ENCODE peak calls at places on chromosomes 6 and 20, in seven cellular contexts. G is adrenal gland, A is HCT116, J is right lobe of liver, L is Peyer's patch, S is uterus, M is NB4. R is an unnamed sample.

GRCh38 chr20:18662279-18662678 is 74.4 kb downstream of the DTD1 start:
- DNase-seq in G (no peak), A (no peak), J (no peak), L (no peak), S (no peak), M (no peak), R (no peak)

GRCh38 chr6:126015869-126016268 is 29.5 kb downstream of the TRMT11 start:
- DNase-seq in G (no peak), A (no peak), J (no peak), L (no peak), S (no peak), M (no peak), R (no peak)

GRCh38 chr6:150142304-150142656 is 564 bp upstream of the PPP1R14C start:
- DNase-seq in G (no peak), A (no peak), J (no peak), L (no peak), S (no peak), M (no peak), R (no peak)

GRCh38 chr20:64062276-64062595 is 762 bp upstream of the TCEA2 start:
- DNase-seq in G (no peak), A (no peak), J (no peak), L (no peak), S (no peak), M (no peak), R (no peak)

GRCh38 chr6:43007126-43007525 is 6.6 kb downstream of the MEA1 start:
- DNase-seq in G (no peak), A (no peak), J (peak), L (no peak), S (no peak), M (no peak), R (no peak)

GRCh38 chr20:48364688-48365421 is 462.9 kb downstream of the PREX1 start:
- DNase-seq in G (no peak), A (no peak), J (no peak), L (no peak), S (no peak), M (no peak), R (no peak)

GRCh38 chr20:8933391-8933807 is 135.5 kb upstream of the PLCB4 start:
- DNase-seq in G (peak), A (no peak), J (no peak), L (no peak), S (peak), M (no peak), R (no peak)

GRCh38 chr20:3808141-3808479 is 12.0 kb downstream of the CDC25B start:
- DNase-seq in G (peak), A (peak), J (peak), L (peak), S (peak), M (no peak), R (no peak)

GRCh38 chr20:59972037-59972801 is 14.0 kb downstream of the CDH26 start:
- DNase-seq in G (no peak), A (no peak), J (no peak), L (no peak), S (no peak), M (peak), R (no peak)

GRCh38 chr6:34273242-34273805 is 24.5 kb upstream of the SMIM29 start:
- DNase-seq in G (peak), A (no peak), J (no peak), L (no peak), S (no peak), M (peak), R (peak)

GRCh38 chr6:15341311-15341710 is 95.4 kb downstream of the JARID2 start:
- DNase-seq in G (no peak), A (peak), J (no peak), L (no peak), S (no peak), M (no peak), R (peak)

GRCh38 chr20:62834967-62835730 is 18.3 kb downstream of the COL9A3 start:
- DNase-seq in G (peak), A (no peak), J (no peak), L (no peak), S (no peak), M (no peak), R (no peak)

GRCh38 chr6:168274046-168274952 is 45.3 kb downstream of the DACT2 start:
- DNase-seq in G (no peak), A (no peak), J (peak), L (peak), S (no peak), M (no peak), R (no peak)

GRCh38 chr20:20139403-20139802 is 87.1 kb downstream of the CFAP61 start:
- DNase-seq in G (no peak), A (no peak), J (no peak), L (no peak), S (no peak), M (no peak), R (no peak)

GRCh38 chr20:63753381-63753780 is 13.8 kb downstream of the SLC2A4RG start:
- DNase-seq in G (no peak), A (no peak), J (no peak), L (no peak), S (no peak), M (no peak), R (no peak)

GRCh38 chr6:168385858-168386735 is 54.9 kb upstream of the SMOC2 start:
- DNase-seq in G (no peak), A (no peak), J (no peak), L (peak), S (no peak), M (no peak), R (no peak)

GRCh38 chr6:33616913-33617312 is 4.2 kb upstream of the ITPR3 start:
- DNase-seq in G (no peak), A (no peak), J (no peak), L (no peak), S (no peak), M (no peak), R (peak)

GRCh38 chr6:13226071-13226470 is 102.3 kb downstream of the TBC1D7 start:
- DNase-seq in G (no peak), A (no peak), J (no peak), L (no peak), S (no peak), M (no peak), R (no peak)

GRCh38 chr6:138086573-138087196 is 20.5 kb downstream of the PERP start:
- DNase-seq in G (no peak), A (peak), J (no peak), L (no peak), S (no peak), M (no peak), R (no peak)

GRCh38 chr6:105257350-105257749 is 77.5 kb upstream of the POPDC3 start:
- DNase-seq in G (no peak), A (no peak), J (no peak), L (no peak), S (no peak), M (no peak), R (no peak)

GRCh38 chr6:166744654-166745134 is 117.6 kb upstream of the RPS6KA2 start:
- DNase-seq in G (no peak), A (no peak), J (no peak), L (no peak), S (no peak), M (no peak), R (no peak)

GRCh38 chr20:31497838-31498540 is 16.3 kb upstream of the HM13 start:
- DNase-seq in G (peak), A (peak), J (no peak), L (no peak), S (peak), M (no peak), R (peak)

GRCh38 chr6:8389034-8389818 is 46.1 kb downstream of the SLC35B3 start:
- DNase-seq in G (no peak), A (no peak), J (no peak), L (no peak), S (no peak), M (no peak), R (no peak)

GRCh38 chr20:6925744-6926278 is 158.3 kb downstream of the BMP2 start:
- DNase-seq in G (no peak), A (no peak), J (no peak), L (no peak), S (no peak), M (no peak), R (no peak)

GRCh38 chr6:36346486-36346885 is 9.8 kb upstream of the BNIP5 start:
- DNase-seq in G (no peak), A (no peak), J (no peak), L (no peak), S (no peak), M (no peak), R (no peak)

GRCh38 chr6:138957903-138958302 is 30.1 kb downstream of the REPS1 start:
- DNase-seq in G (no peak), A (no peak), J (no peak), L (no peak), S (no peak), M (no peak), R (no peak)

GRCh38 chr6:41608443-41609151 is 29.7 kb upstream of the MDFI start:
- DNase-seq in G (no peak), A (no peak), J (no peak), L (no peak), S (no peak), M (no peak), R (no peak)

GRCh38 chr6:53544050-53544499 is 826 bp downstream of the GCLC start:
- DNase-seq in G (no peak), A (no peak), J (no peak), L (no peak), S (no peak), M (no peak), R (peak)

GRCh38 chr6:81747327-81747726 is 5.2 kb downstream of the TENT5A start:
- DNase-seq in G (no peak), A (no peak), J (no peak), L (no peak), S (no peak), M (no peak), R (no peak)

GRCh38 chr20:61991476-61991875 is 74.2 kb downstream of the TAF4 start:
- DNase-seq in G (no peak), A (no peak), J (no peak), L (no peak), S (no peak), M (no peak), R (peak)

GRCh38 chr6:153771577-153771976 is 267.5 kb upstream of the OPRM1 start:
- DNase-seq in G (no peak), A (no peak), J (no peak), L (no peak), S (no peak), M (no peak), R (no peak)

GRCh38 chr20:44011251-44011940 is 96.7 kb downstream of the TOX2 start:
- DNase-seq in G (no peak), A (no peak), J (no peak), L (no peak), S (no peak), M (no peak), R (peak)

GRCh38 chr20:33251496-33251895 is 15.7 kb downstream of the BPIFA1 start:
- DNase-seq in G (no peak), A (no peak), J (no peak), L (no peak), S (no peak), M (no peak), R (no peak)

GRCh38 chr20:24473435-24473834 is 4.0 kb downstream of the SYNDIG1 start:
- DNase-seq in G (no peak), A (no peak), J (no peak), L (no peak), S (no peak), M (no peak), R (no peak)

GRCh38 chr20:16615199-16615598 is 42.0 kb upstream of the KIF16B start:
- DNase-seq in G (peak), A (no peak), J (no peak), L (no peak), S (peak), M (no peak), R (no peak)

DNA sequence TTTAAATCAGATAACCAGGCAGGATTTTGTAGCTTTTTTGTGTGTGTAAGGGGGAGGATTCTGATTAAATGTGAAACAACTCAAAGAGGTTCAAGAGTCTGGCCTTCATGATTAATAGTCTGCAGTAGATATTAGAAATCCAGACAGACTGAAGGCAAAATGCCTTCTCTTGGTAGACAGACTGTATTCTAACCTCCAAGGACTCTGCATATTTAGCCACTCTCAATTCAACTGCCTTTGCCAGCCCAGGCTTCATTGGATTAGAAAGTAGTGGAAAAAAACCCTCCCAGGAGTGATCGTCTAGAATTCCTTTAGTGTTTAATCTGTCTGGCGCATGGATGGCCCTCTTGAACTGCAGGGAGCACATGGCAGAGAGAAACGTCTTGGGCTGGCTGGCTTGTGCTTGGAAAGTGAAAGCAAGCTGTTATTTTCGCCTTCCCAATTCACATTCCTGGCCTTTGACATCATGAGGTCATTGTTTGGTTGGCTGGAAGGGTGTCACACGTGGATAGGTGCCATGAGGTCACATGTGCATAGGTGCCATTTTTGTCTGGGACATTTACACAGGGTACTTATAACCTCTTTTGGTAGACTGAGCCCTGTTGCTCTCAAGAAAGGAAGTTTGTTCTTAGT is 30.8 kb upstream of the NEDD9 start:
- DNase-seq in G (peak), A (no peak), J (peak), L (no peak), S (peak), M (no peak), R (no peak)
- TF ChIP-seq POLR2A in G (no peak), A (no peak), J (peak), L (no peak), S (peak), M (no peak), R (no peak)

GRCh38 chr6:148440021-148440420 is 97.4 kb downstream of the SASH1 start:
- DNase-seq in G (no peak), A (no peak), J (no peak), L (no peak), S (no peak), M (no peak), R (no peak)

GRCh38 chr6:148441454-148441911 is 98.8 kb downstream of the SASH1 start:
- DNase-seq in G (no peak), A (peak), J (no peak), L (no peak), S (no peak), M (peak), R (no peak)

GRCh38 chr6:148438593-148438992 is 96.0 kb downstream of the SASH1 start:
- DNase-seq in G (no peak), A (no peak), J (no peak), L (no peak), S (peak), M (no peak), R (no peak)

GRCh38 chr6:148443798-148444560 is 101.3 kb downstream of the SASH1 start:
- DNase-seq in G (no peak), A (no peak), J (no peak), L (no peak), S (no peak), M (no peak), R (no peak)

DNA sequence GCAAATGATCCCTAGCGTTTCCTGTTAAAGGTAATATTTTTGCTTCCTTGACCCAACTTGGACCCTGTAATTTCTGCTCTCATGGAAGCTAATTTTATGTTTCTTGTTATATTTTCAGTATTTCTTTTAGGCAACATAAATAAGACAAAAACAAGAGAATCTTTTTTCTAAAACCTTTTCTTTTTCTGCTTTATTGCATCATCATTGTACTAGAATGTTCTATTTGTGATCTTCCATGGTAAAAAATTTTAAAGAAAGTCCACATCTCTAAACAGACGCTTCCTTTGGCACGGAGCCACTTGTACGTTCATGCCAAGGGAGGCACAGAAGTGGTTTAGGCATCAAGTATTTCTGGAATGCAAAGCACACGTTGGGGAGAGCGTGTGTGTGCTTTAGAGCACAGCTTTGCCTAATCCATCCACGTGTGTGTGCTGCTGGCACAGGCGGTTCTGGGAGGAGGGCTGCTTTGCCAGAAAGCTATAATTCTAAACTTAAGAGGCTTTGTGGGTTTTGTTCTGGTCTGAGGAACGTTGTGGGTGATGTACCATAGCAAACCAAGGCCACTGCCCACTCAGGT is 98.3 kb downstream of the SASH1 start:
- DNase-seq in G (peak), A (peak), J (no peak), L (no peak), S (peak), M (no peak), R (no peak)
- TF ChIP-seq POLR2A in G (no peak), A (no peak), J (no peak), L (no peak), S (no peak), M (no peak), R (no peak)

GRCh38 chr6:21102201-21102600 is 491.4 kb upstream of the SOX4 start:
- DNase-seq in G (no peak), A (no peak), J (no peak), L (no peak), S (no peak), M (no peak), R (no peak)
- TF ChIP-seq POLR2A in G (no peak), A (no peak), J (no peak), L (no peak), S (no peak), M (no peak), R (no peak)

GRCh38 chr6:89368107-89368506 is 15.6 kb upstream of the UBE2J1 start:
- DNase-seq in G (peak), A (no peak), J (no peak), L (no peak), S (peak), M (peak), R (peak)

GRCh38 chr6:89360415-89360999 is 8.0 kb upstream of the UBE2J1 start:
- DNase-seq in G (no peak), A (no peak), J (no peak), L (no peak), S (no peak), M (peak), R (no peak)

GRCh38 chr6:89369009-89369408 is 16.5 kb upstream of the UBE2J1 start:
- DNase-seq in G (peak), A (no peak), J (peak), L (no peak), S (peak), M (no peak), R (no peak)

GRCh38 chr6:89359561-89359960 is 7.0 kb upstream of the UBE2J1 start:
- DNase-seq in G (no peak), A (no peak), J (no peak), L (no peak), S (no peak), M (peak), R (no peak)

DNA sequence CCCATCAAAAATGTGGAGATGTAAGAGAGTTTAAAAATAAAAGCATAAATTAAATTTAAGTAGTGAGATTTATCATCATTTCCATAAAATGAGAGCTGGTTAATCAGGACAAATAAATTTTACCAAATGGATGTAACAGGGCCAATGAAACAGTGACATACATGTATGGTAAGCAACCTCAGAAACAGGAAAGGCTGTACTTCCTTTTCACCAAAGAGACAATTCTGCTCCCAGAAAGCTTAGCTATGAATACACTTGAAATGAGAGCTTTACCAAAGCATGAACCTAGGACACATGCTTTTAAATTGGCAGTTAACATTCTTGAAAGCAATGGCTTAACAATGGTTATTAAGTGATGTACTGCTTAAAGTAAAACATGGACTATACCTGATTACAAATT is 12.1 kb upstream of the UBE2J1 start:
- DNase-seq in G (no peak), A (no peak), J (no peak), L (no peak), S (no peak), M (no peak), R (no peak)
- TF ChIP-seq POLR2A in G (no peak), A (no peak), J (no peak), L (no peak), S (no peak), M (no peak), R (no peak)

R was measured in erythroblast.